ENCODE peak calls at places on chromosomes 7 and 10, in five cellular contexts. One of them, this sample, is unnamed.

GRCh38 chr10:23884671-23885070 is 324.3 kb upstream of the KIAA1217 start:
- DNase-seq in hepatocyte: peak; percentile 7
- DNase-seq in OCI-LY7: no peak
- DNase-seq in heart right ventricle: no peak
- DNase-seq in DND-41: no peak
- DNase-seq in this sample: no peak

GRCh38 chr7:33849004-33849403 is 56.3 kb upstream of the BMPER start:
- DNase-seq in hepatocyte: no peak
- DNase-seq in OCI-LY7: no peak
- DNase-seq in heart right ventricle: no peak
- DNase-seq in DND-41: no peak
- DNase-seq in this sample: no peak

GRCh38 chr10:105094048-105094447 is 453.0 kb downstream of the SORCS3 start:
- DNase-seq in hepatocyte: no peak
- DNase-seq in OCI-LY7: no peak
- DNase-seq in heart right ventricle: no peak
- DNase-seq in DND-41: no peak
- DNase-seq in this sample: no peak

GRCh38 chr7:158281441-158281840 is 306.2 kb downstream of the PTPRN2 start:
- DNase-seq in hepatocyte: no peak
- DNase-seq in OCI-LY7: no peak
- DNase-seq in heart right ventricle: no peak
- DNase-seq in DND-41: no peak
- DNase-seq in this sample: no peak

GRCh38 chr7:159096736-159097581 is 47.7 kb downstream of the VIPR2 start:
- DNase-seq in hepatocyte: no peak
- DNase-seq in OCI-LY7: no peak
- DNase-seq in heart right ventricle: peak; percentile 59
- DNase-seq in DND-41: no peak
- DNase-seq in this sample: no peak

GRCh38 chr10:71512213-71512745 is 115.6 kb downstream of the CDH23 start:
- DNase-seq in hepatocyte: no peak
- DNase-seq in OCI-LY7: no peak
- DNase-seq in heart right ventricle: no peak
- DNase-seq in DND-41: no peak
- DNase-seq in this sample: no peak

GRCh38 chr10:119538632-119539358 is 3.7 kb downstream of the RGS10 start:
- DNase-seq in hepatocyte: no peak
- DNase-seq in OCI-LY7: peak; percentile 40
- DNase-seq in heart right ventricle: no peak
- DNase-seq in DND-41: peak; percentile 40
- DNase-seq in this sample: no peak

GRCh38 chr10:82674036-82674435 is 799.0 kb downstream of the NRG3 start:
- DNase-seq in hepatocyte: no peak
- DNase-seq in OCI-LY7: no peak
- DNase-seq in heart right ventricle: no peak
- DNase-seq in DND-41: no peak
- DNase-seq in this sample: no peak

GRCh38 chr7:130942211-130942964 is 208.4 kb upstream of the KLF14 start:
- DNase-seq in hepatocyte: no peak
- DNase-seq in OCI-LY7: peak; percentile 40
- DNase-seq in heart right ventricle: no peak
- DNase-seq in DND-41: no peak
- DNase-seq in this sample: no peak

GRCh38 chr10:70619271-70620019 is 16.9 kb upstream of the PRF1 start:
- DNase-seq in hepatocyte: no peak
- DNase-seq in OCI-LY7: no peak
- DNase-seq in heart right ventricle: no peak
- DNase-seq in DND-41: no peak
- DNase-seq in this sample: peak; percentile 36

GRCh38 chr10:123117644-123118409 is 17.9 kb upstream of the HMX3 start:
- DNase-seq in hepatocyte: no peak
- DNase-seq in OCI-LY7: no peak
- DNase-seq in heart right ventricle: no peak
- DNase-seq in DND-41: no peak
- DNase-seq in this sample: no peak

DNA sequence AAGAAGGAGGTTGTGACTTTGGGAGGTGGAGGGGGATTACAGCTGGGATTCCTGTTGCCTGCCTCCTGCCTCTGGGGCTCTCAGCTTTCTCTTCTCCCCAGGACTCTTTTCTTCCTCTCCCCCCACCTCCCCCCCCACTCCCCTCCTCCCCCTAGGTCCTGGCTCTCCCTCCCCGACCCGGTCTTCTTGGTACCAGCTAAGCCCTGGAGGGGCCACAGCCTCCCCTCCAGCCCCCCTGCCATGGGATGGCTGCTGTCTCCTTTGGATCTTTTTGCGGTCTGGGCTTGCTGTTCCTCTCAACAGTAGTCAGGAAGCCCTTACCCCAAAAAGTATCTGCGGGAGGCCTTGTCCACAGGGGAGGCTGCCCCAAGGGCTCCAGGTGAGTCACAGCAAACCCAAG is 33.5 kb upstream of the LEP start:
- DNase-seq in hepatocyte: no peak
- DNase-seq in OCI-LY7: no peak
- DNase-seq in heart right ventricle: no peak
- DNase-seq in DND-41: no peak
- DNase-seq in this sample: no peak
- H3K27ac ChIP-seq in hepatocyte: no peak overlapping the region
- H3K27ac ChIP-seq in OCI-LY7: no peak overlapping the region
- H3K27ac ChIP-seq in heart right ventricle: no peak overlapping the region
- H3K27ac ChIP-seq in DND-41: no peak overlapping the region
- H3K27ac ChIP-seq in this sample: no peak overlapping the region

GRCh38 chr7:100496509-100496908 is 12.8 kb downstream of the NYAP1 start:
- DNase-seq in hepatocyte: no peak
- DNase-seq in OCI-LY7: no peak
- DNase-seq in heart right ventricle: no peak
- DNase-seq in DND-41: no peak
- DNase-seq in this sample: no peak

GRCh38 chr7:100490483-100491191 is 6.9 kb downstream of the NYAP1 start:
- DNase-seq in hepatocyte: no peak
- DNase-seq in OCI-LY7: no peak
- DNase-seq in heart right ventricle: no peak
- DNase-seq in DND-41: no peak
- DNase-seq in this sample: no peak

GRCh38 chr7:100492738-100493475 is 9.2 kb downstream of the NYAP1 start:
- DNase-seq in hepatocyte: no peak
- DNase-seq in OCI-LY7: no peak
- DNase-seq in heart right ventricle: no peak
- DNase-seq in DND-41: no peak
- DNase-seq in this sample: no peak

GRCh38 chr7:100491192-100491578 is 7.5 kb downstream of the NYAP1 start:
- DNase-seq in hepatocyte: no peak
- DNase-seq in OCI-LY7: no peak
- DNase-seq in heart right ventricle: no peak
- DNase-seq in DND-41: no peak
- DNase-seq in this sample: no peak

GRCh38 chr7:100493476-100494264 is 9.9 kb downstream of the NYAP1 start:
- DNase-seq in hepatocyte: peak; percentile 64
- DNase-seq in OCI-LY7: peak; percentile 49
- DNase-seq in heart right ventricle: peak; percentile 40
- DNase-seq in DND-41: no peak
- DNase-seq in this sample: no peak
- TF ChIP-seq CTCF in hepatocyte: peak; percentile 10
- TF ChIP-seq CTCF in OCI-LY7: peak; percentile 31
- TF ChIP-seq CTCF in heart right ventricle: no peak
- TF ChIP-seq CTCF in DND-41: no peak
- TF ChIP-seq CTCF in this sample: peak; percentile 16

DNA sequence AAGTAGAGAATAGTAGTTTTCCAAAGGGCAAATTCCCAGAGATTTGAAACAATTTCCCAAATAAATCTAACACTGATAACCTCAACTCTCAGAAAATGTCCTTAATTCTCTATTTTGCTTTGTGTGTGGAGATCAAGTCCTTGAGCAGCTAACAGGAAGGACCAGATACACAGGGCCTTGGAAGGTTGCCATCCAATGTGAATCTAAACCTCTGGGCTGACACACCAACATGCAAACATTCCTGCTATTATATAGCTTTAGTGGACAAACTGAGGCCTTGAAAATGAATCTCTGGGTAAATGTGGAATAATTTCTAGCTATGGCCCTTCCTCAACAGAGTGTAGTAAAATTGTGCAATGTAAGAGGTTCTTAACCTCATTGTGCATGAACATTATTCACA is 44.1 kb upstream of the PARD3 start:
- DNase-seq in hepatocyte: no peak
- DNase-seq in OCI-LY7: no peak
- DNase-seq in heart right ventricle: no peak
- DNase-seq in DND-41: no peak
- DNase-seq in this sample: no peak
- H3K27ac ChIP-seq in hepatocyte: no peak overlapping the region
- H3K27ac ChIP-seq in OCI-LY7: no peak overlapping the region
- H3K27ac ChIP-seq in heart right ventricle: no peak overlapping the region
- H3K27ac ChIP-seq in DND-41: no peak overlapping the region
- H3K27ac ChIP-seq in this sample: no peak overlapping the region

GRCh38 chr10:111990734-111991133 is 192.8 kb downstream of the GPAM start:
- DNase-seq in hepatocyte: no peak
- DNase-seq in OCI-LY7: no peak
- DNase-seq in heart right ventricle: no peak
- DNase-seq in DND-41: no peak
- DNase-seq in this sample: no peak
- TF ChIP-seq CTCF in hepatocyte: peak; percentile 24
- TF ChIP-seq CTCF in OCI-LY7: peak; percentile 38
- TF ChIP-seq CTCF in heart right ventricle: no peak
- TF ChIP-seq CTCF in DND-41: no peak
- TF ChIP-seq CTCF in this sample: peak; percentile 7

GRCh38 chr7:77326131-77326530 is 90.0 kb downstream of the GSAP start:
- DNase-seq in hepatocyte: no peak
- DNase-seq in OCI-LY7: no peak
- DNase-seq in heart right ventricle: no peak
- DNase-seq in DND-41: no peak
- DNase-seq in this sample: no peak
- H3K27ac ChIP-seq in hepatocyte: peak overlapping the region; percentile 27
- H3K27ac ChIP-seq in OCI-LY7: no peak overlapping the region
- H3K27ac ChIP-seq in heart right ventricle: no peak overlapping the region
- H3K27ac ChIP-seq in DND-41: no peak overlapping the region
- H3K27ac ChIP-seq in this sample: no peak overlapping the region

GRCh38 chr7:30448461-30449189 is 30.0 kb downstream of the NOD1 start:
- DNase-seq in hepatocyte: no peak
- DNase-seq in OCI-LY7: no peak
- DNase-seq in heart right ventricle: no peak
- DNase-seq in DND-41: no peak
- DNase-seq in this sample: no peak

GRCh38 chr7:30447466-30447865 is 31.1 kb downstream of the NOD1 start:
- DNase-seq in hepatocyte: no peak
- DNase-seq in OCI-LY7: no peak
- DNase-seq in heart right ventricle: no peak
- DNase-seq in DND-41: no peak
- DNase-seq in this sample: no peak

GRCh38 chr7:30450123-30450982 is 28.2 kb downstream of the NOD1 start:
- DNase-seq in hepatocyte: no peak
- DNase-seq in OCI-LY7: no peak
- DNase-seq in heart right ventricle: no peak
- DNase-seq in DND-41: no peak
- DNase-seq in this sample: no peak

GRCh38 chr7:30446266-30446665 is 32.3 kb downstream of the NOD1 start:
- DNase-seq in hepatocyte: no peak
- DNase-seq in OCI-LY7: no peak
- DNase-seq in heart right ventricle: no peak
- DNase-seq in DND-41: no peak
- DNase-seq in this sample: no peak

GRCh38 chr7:30445770-30446169 is 32.8 kb downstream of the NOD1 start:
- DNase-seq in hepatocyte: peak; percentile 46
- DNase-seq in OCI-LY7: peak; percentile 93
- DNase-seq in heart right ventricle: peak; percentile 64
- DNase-seq in DND-41: peak; percentile 40
- DNase-seq in this sample: no peak
- TF ChIP-seq CTCF in hepatocyte: no peak
- TF ChIP-seq CTCF in OCI-LY7: peak; percentile 78
- TF ChIP-seq CTCF in heart right ventricle: peak; percentile 11
- TF ChIP-seq CTCF in DND-41: no peak
- TF ChIP-seq CTCF in this sample: no peak

DNA sequence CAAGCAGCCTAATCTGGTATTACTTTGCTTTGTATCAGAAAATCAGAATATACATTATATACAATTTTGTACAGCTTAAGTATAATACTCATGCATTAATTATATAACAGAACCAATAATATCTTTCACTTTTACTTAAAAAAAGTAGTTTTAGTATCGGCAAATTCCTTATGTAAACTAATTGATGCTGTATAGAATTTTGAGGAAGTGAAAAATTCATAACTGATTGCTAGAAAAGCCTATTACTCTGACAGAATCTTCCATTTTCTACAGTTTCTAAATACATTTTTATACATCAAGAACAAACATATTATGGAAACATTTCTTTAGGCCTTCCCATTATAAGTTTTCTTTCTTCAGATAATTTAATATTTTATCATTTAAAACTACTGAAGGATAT is 124.0 kb upstream of the GPR22 start:
- DNase-seq in hepatocyte: no peak
- DNase-seq in OCI-LY7: no peak
- DNase-seq in heart right ventricle: no peak
- DNase-seq in DND-41: no peak
- DNase-seq in this sample: no peak
- H3K27ac ChIP-seq in hepatocyte: no peak overlapping the region
- H3K27ac ChIP-seq in OCI-LY7: no peak overlapping the region
- H3K27ac ChIP-seq in heart right ventricle: no peak overlapping the region
- H3K27ac ChIP-seq in DND-41: no peak overlapping the region
- H3K27ac ChIP-seq in this sample: no peak overlapping the region

GRCh38 chr7:55307123-55307916 is 57.8 kb upstream of the LANCL2 start:
- DNase-seq in hepatocyte: peak; percentile 16
- DNase-seq in OCI-LY7: no peak
- DNase-seq in heart right ventricle: no peak
- DNase-seq in DND-41: no peak
- DNase-seq in this sample: no peak
- TF ChIP-seq CTCF in hepatocyte: no peak
- TF ChIP-seq CTCF in OCI-LY7: no peak
- TF ChIP-seq CTCF in heart right ventricle: no peak
- TF ChIP-seq CTCF in DND-41: no peak
- TF ChIP-seq CTCF in this sample: no peak

This sample was measured in RWPE1.